ENCODE peak calls at places on chromosomes 12 and 14, in four cellular contexts. T, W, Q and B are unnamed samples.

GRCh38 chr12:115598827-115599226 is 678.7 kb downstream of the MED13L start:
- DNase-seq in T (no peak), W (peak; percentile 34), Q (peak; percentile 25), B (peak; percentile 45)

GRCh38 chr14:58812050-58812690 is 174.4 kb downstream of the DACT1 start:
- DNase-seq in W (no peak), Q (no peak), T (no peak), B (no peak)

GRCh38 chr12:78315018-78315417 is 484.3 kb downstream of the NAV3 start:
- DNase-seq in T (no peak), Q (no peak), W (no peak), B (no peak)

GRCh38 chr12:47752552-47752951 is 6.1 kb downstream of the RAPGEF3 start:
- DNase-seq in T (no peak), W (no peak), Q (peak; percentile 63), B (peak; percentile 90)

GRCh38 chr14:92959189-92959531 is 36.2 kb downstream of the CHGA start:
- DNase-seq in T (peak; percentile 41), W (no peak), Q (no peak), B (no peak)

GRCh38 chr12:92547906-92548305 is 154.9 kb upstream of the PLEKHG7 start:
- DNase-seq in T (no peak), W (no peak), Q (peak; percentile 34), B (no peak)

GRCh38 chr14:95233702-95234241 is 76.4 kb upstream of the DICER1 start:
- DNase-seq in Q (no peak), T (peak; percentile 62), W (no peak), B (no peak)

GRCh38 chr14:22849212-22849819 is 12.9 kb downstream of the MMP14 start:
- DNase-seq in W (peak; percentile 48), Q (peak; percentile 87), T (peak; percentile 69), B (peak; percentile 90)

GRCh38 chr12:100348657-100349454 is 8.0 kb upstream of the SLC17A8 start:
- DNase-seq in W (peak; percentile 75), Q (peak; percentile 51), T (no peak), B (no peak)

GRCh38 chr12:14384783-14385638 is 19.5 kb downstream of the ATF7IP start:
- DNase-seq in Q (peak; percentile 94), T (no peak), W (peak; percentile 82), B (peak; percentile 78)

GRCh38 chr12:44317651-44318126 is 481.8 kb downstream of the TMEM117 start:
- DNase-seq in Q (peak; percentile 40), T (no peak), W (peak; percentile 76), B (peak; percentile 10)

GRCh38 chr14:92494512-92494911 is 19.1 kb upstream of the RIN3 start:
- DNase-seq in T (no peak), Q (no peak), W (no peak), B (no peak)

GRCh38 chr12:50488801-50489200 is 16.0 kb upstream of the DIP2B start:
- DNase-seq in W (no peak), Q (no peak), T (no peak), B (no peak)

GRCh38 chr14:73467377-73467776 is 9.0 kb upstream of the NUMB start:
- DNase-seq in Q (peak; percentile 87), W (no peak), T (no peak), B (peak; percentile 50)

GRCh38 chr12:8018666-8019581 is 13.6 kb upstream of the FOXJ2 start:
- DNase-seq in T (no peak), W (peak; percentile 96), Q (no peak), B (no peak)

GRCh38 chr12:21418403-21418802 is 19.1 kb upstream of the PYROXD1 start:
- DNase-seq in W (no peak), Q (no peak), T (no peak), B (no peak)

GRCh38 chr12:68745376-68745903 is 536 bp upstream of the SLC35E3 start:
- DNase-seq in T (no peak), W (no peak), Q (no peak), B (no peak)

GRCh38 chr14:54686871-54687749 is 120.2 kb downstream of the SAMD4A start:
- DNase-seq in Q (peak; percentile 32), T (peak; percentile 26), W (no peak), B (no peak)

GRCh38 chr14:54688229-54688628 is 121.3 kb downstream of the SAMD4A start:
- DNase-seq in T (no peak), W (no peak), Q (no peak), B (no peak)

GRCh38 chr14:54685286-54685845 is 118.4 kb downstream of the SAMD4A start:
- DNase-seq in Q (no peak), T (no peak), W (no peak), B (no peak)

GRCh38 chr14:54687750-54688119 is 120.8 kb downstream of the SAMD4A start:
- DNase-seq in T (peak; percentile 36), Q (no peak), W (no peak), B (no peak)

GRCh38 chr14:54686219-54686870 is 119.4 kb downstream of the SAMD4A start:
- DNase-seq in Q (peak; percentile 90), W (no peak), T (peak; percentile 27), B (peak; percentile 81)
- H3K4me3 ChIP-seq in Q (no peak overlapping the region), W (no peak overlapping the region), T (peak overlapping the region; percentile 44), B (no peak overlapping the region)

GRCh38 chr12:54723653-54724256 is 75.6 kb upstream of the DCD start:
- DNase-seq in T (no peak), W (peak; percentile 75), Q (peak; percentile 35), B (no peak)
- TF ChIP-seq CTCF in T (peak; percentile 61), W (peak; percentile 64), Q (peak; percentile 66), B (peak; percentile 58)

GRCh38 chr12:132490481-132491348 is 764 bp downstream of the FBRSL1 start:
- DNase-seq in Q (peak; percentile 32), W (no peak), T (no peak), B (peak; percentile 17)
- H3K4me3 ChIP-seq in Q (peak overlapping the region; percentile 63), W (peak overlapping the region; percentile 70), T (peak overlapping the region; percentile 88), B (peak overlapping the region; percentile 70)

GRCh38 chr12:113195598-113195997 is 10.1 kb downstream of the RITA1 start:
- DNase-seq in T (no peak), Q (no peak), W (no peak), B (no peak)

GRCh38 chr12:113197518-113198077 is 12.1 kb downstream of the RITA1 start:
- DNase-seq in T (no peak), W (no peak), Q (no peak), B (no peak)

GRCh38 chr12:113196996-113197395 is 11.5 kb downstream of the RITA1 start:
- DNase-seq in Q (peak; percentile 86), T (peak; percentile 58), W (peak; percentile 86), B (peak; percentile 90)

GRCh38 chr12:113196582-113196981 is 11.1 kb downstream of the RITA1 start:
- DNase-seq in Q (no peak), W (no peak), T (no peak), B (no peak)

DNA sequence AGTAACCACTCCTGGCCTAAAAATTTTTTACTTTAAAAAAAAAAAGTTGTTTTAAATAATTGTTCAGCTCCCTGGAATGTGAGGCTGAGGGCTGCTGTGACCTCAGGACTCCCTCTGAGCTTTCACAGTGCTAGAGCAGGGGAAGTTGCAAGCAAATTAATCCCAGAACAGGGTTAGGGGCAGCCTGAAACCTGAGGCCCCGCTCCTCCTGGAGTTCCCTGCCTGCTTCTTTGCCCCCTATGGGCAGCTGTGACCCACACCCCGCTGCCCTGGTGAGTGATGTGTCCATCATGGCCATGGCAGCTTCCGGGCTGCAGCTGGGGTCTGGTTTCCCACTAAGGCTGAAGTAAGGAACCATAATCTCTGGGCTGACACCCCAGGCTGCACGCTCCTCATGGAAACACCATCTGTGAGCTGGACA is 9.5 kb downstream of the RITA1 start:
- DNase-seq in T (no peak), Q (peak; percentile 74), W (no peak), B (peak; percentile 74)
- TF ChIP-seq CTCF in T (no peak), Q (no peak), W (no peak), B (no peak)

DNA sequence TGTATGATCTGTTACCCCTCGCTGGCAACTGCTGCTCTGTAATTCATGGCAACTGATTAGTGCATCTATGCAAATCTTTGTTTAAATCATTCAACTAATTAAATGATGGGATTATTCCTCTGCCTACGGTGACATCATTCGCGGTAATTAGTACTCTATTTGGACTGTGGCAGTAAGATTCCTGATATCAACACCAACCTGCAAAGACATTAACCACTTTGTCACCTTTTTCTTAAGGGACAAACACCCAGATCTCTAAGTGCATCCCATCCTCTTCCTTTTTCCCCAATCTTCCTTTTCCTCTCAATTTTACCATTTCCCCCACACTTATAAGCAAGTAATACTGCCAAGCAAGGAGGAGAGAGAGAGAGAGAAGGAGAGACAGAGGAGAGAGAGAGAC is 2.4 kb upstream of the LMO3 start:
- DNase-seq in W (no peak), Q (no peak), T (no peak), B (no peak)
- H3K4me3 ChIP-seq in W (peak overlapping the region; percentile 85), Q (no peak overlapping the region), T (peak overlapping the region; percentile 46), B (no peak overlapping the region)

GRCh38 chr12:108693186-108693585 is 38.1 kb downstream of the CORO1C start:
- DNase-seq in Q (no peak), W (no peak), T (no peak), B (no peak)

GRCh38 chr12:108690191-108690518 is 41.2 kb downstream of the CORO1C start:
- DNase-seq in T (no peak), W (no peak), Q (no peak), B (no peak)

GRCh38 chr12:108690799-108691153 is 40.5 kb downstream of the CORO1C start:
- DNase-seq in Q (no peak), W (no peak), T (no peak), B (no peak)

GRCh38 chr12:108691995-108692808 is 39.1 kb downstream of the CORO1C start:
- DNase-seq in T (peak; percentile 49), Q (no peak), W (no peak), B (peak; percentile 49)

DNA sequence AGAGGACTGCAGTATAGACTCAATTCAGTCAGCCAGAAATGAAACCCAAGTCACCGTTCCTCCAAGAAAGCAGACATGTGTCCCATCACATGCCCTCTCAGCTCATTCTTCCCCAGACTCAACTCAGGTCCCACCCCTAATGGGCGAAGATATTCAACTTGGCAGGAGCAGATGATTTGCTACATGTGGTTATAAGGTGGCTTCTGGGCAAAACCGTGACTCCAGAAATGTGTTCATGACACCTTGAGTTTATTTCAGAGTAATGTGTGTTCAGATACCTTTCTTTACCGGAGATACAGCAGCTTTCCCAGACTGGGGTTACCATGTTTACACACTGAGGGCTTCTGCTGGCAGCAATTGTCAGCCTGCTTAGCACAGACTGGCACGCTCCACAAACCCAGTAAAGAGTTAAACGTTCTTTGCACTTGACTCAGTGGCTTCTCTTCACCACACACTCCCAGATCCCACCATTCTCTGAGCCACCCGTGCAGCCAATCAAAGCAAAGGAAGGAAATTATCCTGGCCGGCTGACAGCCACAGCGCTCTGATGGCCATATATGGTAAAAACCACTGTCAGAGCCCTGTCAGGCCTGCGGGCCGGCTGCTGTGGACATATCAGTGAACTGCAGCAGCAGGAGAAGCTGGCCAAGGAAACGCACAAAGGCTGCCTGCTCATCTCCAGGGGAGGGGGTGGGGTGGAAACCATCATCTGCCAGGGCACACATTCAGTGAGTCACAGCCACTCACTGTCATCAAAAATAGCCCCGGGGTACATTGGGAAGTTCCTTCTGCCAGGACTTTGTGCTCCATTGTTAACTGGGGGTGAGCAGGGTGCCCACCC is 39.9 kb downstream of the CORO1C start:
- DNase-seq in T (peak; percentile 94), Q (peak; percentile 99), W (peak; percentile 96), B (peak; percentile 100)
- TF ChIP-seq CTCF in T (peak; percentile 69), Q (peak; percentile 25), W (no peak), B (no peak)